ENCODE peak calls at places on chromosomes 1 and 21, in eight cellular contexts. W is HepG2, S is upper lobe of left lung, D is breast epithelium, H is H1, Q is sigmoid colon, K is prostate gland, G is transverse colon. L is an unnamed sample.

GRCh38 chr1:1399187-1399869 is at the start of gene CCNL2:
- DNase-seq in D (peak), H (peak), S (peak), W (peak), G (peak), K (peak), Q (peak), L (peak)

GRCh38 chr1:94983343-94983742 is 56.4 kb upstream of the CNN3 start:
- DNase-seq in H (no peak), S (no peak), Q (peak), K (no peak), D (no peak), W (no peak), G (peak), L (no peak)

GRCh38 chr1:236124965-236125364 is 17.4 kb upstream of the GPR137B start:
- DNase-seq in S (no peak), K (no peak), G (no peak), H (no peak), Q (no peak), D (no peak), W (peak), L (peak)

GRCh38 chr21:26100573-26100972 is 70.0 kb downstream of the APP start:
- DNase-seq in K (no peak), S (no peak), Q (no peak), H (no peak), D (no peak), G (no peak), W (no peak), L (no peak)

GRCh38 chr1:87030740-87031400 is 116.4 kb downstream of the HS2ST1 start:
- DNase-seq in G (no peak), Q (no peak), H (no peak), D (no peak), S (no peak), K (no peak), W (no peak), L (no peak)

GRCh38 chr1:167538657-167539056 is 14.9 kb downstream of the CREG1 start:
- DNase-seq in D (no peak), H (peak), Q (no peak), K (no peak), W (no peak), S (no peak), G (no peak), L (no peak)

GRCh38 chr21:31986035-31986856 is 113.4 kb downstream of the HUNK start:
- DNase-seq in H (no peak), W (no peak), D (no peak), S (no peak), K (no peak), Q (no peak), G (no peak), L (no peak)

GRCh38 chr1:234731371-234732085 is 121.5 kb upstream of the IRF2BP2 start:
- DNase-seq in K (no peak), D (no peak), H (no peak), Q (peak), W (peak), S (no peak), G (no peak), L (peak)

GRCh38 chr1:27595597-27595996 is 8.3 kb downstream of the AHDC1 start:
- DNase-seq in H (no peak), G (no peak), Q (no peak), W (no peak), K (no peak), S (no peak), D (no peak), L (no peak)

GRCh38 chr1:30042438-30043147 is 680.8 kb downstream of the MATN1 start:
- DNase-seq in Q (no peak), G (no peak), H (no peak), D (no peak), S (no peak), K (no peak), W (no peak), L (peak)

GRCh38 chr1:223230161-223230881 is 87.3 kb upstream of the TLR5 start:
- DNase-seq in K (no peak), W (no peak), S (no peak), H (no peak), D (no peak), G (no peak), Q (no peak), L (no peak)

GRCh38 chr1:207863893-207864535 is 46.9 kb downstream of the CD34 start:
- DNase-seq in H (no peak), D (no peak), G (peak), W (no peak), Q (no peak), K (no peak), S (no peak), L (peak)

GRCh38 chr1:191831572-191831971 is 326.7 kb upstream of the RGS18 start:
- DNase-seq in G (no peak), D (no peak), K (no peak), S (no peak), W (no peak), Q (no peak), H (no peak), L (no peak)

GRCh38 chr21:26421724-26422123 is 151.4 kb downstream of the CYYR1 start:
- DNase-seq in D (no peak), Q (no peak), G (no peak), K (no peak), H (no peak), W (no peak), S (no peak), L (no peak)

GRCh38 chr1:94274561-94274960 is 37.2 kb upstream of the ARHGAP29 start:
- DNase-seq in G (no peak), H (no peak), Q (no peak), K (no peak), S (no peak), D (no peak), W (no peak), L (no peak)

GRCh38 chr21:31236528-31236927 is 107.5 kb downstream of the TIAM1 start:
- DNase-seq in D (no peak), K (no peak), S (no peak), G (no peak), Q (no peak), H (no peak), W (no peak), L (no peak)

GRCh38 chr1:12057382-12057781 is 5.7 kb upstream of the TNFRSF8 start:
- DNase-seq in K (no peak), D (no peak), H (no peak), S (no peak), G (no peak), W (no peak), Q (no peak), L (no peak)

GRCh38 chr1:162562452-162562828 is 918 bp downstream of the UAP1 start:
- DNase-seq in H (no peak), Q (no peak), D (no peak), W (peak), G (peak), S (no peak), K (peak), L (no peak)

GRCh38 chr1:156886583-156887302 is 6.8 kb upstream of the PEAR1 start:
- DNase-seq in W (no peak), S (no peak), D (no peak), K (no peak), Q (no peak), H (no peak), G (no peak), L (no peak)

GRCh38 chr1:77762072-77762476 is 2.4 kb upstream of the USP33 start:
- DNase-seq in G (no peak), W (peak), S (no peak), Q (no peak), K (no peak), D (no peak), H (no peak), L (no peak)

GRCh38 chr1:94602312-94602711 is 60.8 kb upstream of the F3 start:
- DNase-seq in K (no peak), W (no peak), D (no peak), G (peak), S (no peak), H (no peak), Q (no peak), L (no peak)

GRCh38 chr1:13702425-13703127 is 2.6 kb downstream of the PRDM2 start:
- DNase-seq in S (no peak), H (no peak), D (no peak), K (no peak), Q (no peak), W (no peak), G (peak), L (peak)

GRCh38 chr1:165907256-165907857 is 79.9 kb downstream of the UCK2 start:
- DNase-seq in S (peak), H (no peak), K (no peak), D (no peak), Q (no peak), W (no peak), G (no peak), L (no peak)

GRCh38 chr1:2544093-2544874 is 11.9 kb upstream of the TNFRSF14 start:
- DNase-seq in H (no peak), G (no peak), Q (no peak), K (no peak), W (no peak), S (peak), D (no peak), L (no peak)

GRCh38 chr1:22677861-22678521 is 25.0 kb downstream of the C1QB start:
- DNase-seq in H (no peak), W (no peak), G (no peak), K (no peak), Q (no peak), D (no peak), S (peak), L (no peak)

GRCh38 chr1:211811126-211811525 is 19.4 kb downstream of the LPGAT1 start:
- DNase-seq in W (no peak), G (no peak), H (no peak), Q (no peak), K (no peak), S (no peak), D (no peak), L (no peak)

GRCh38 chr1:92663769-92664168 is 121.1 kb downstream of the EVI5 start:
- DNase-seq in W (no peak), Q (no peak), K (no peak), H (no peak), G (no peak), S (no peak), D (no peak), L (no peak)

GRCh38 chr1:41238311-41239094 is 3.6 kb downstream of the SCMH1 start:
- DNase-seq in Q (no peak), W (peak), D (no peak), G (no peak), H (no peak), S (no peak), K (no peak), L (no peak)

GRCh38 chr1:17188217-17188616 is 16.7 kb upstream of the PADI1 start:
- DNase-seq in H (no peak), G (no peak), W (no peak), Q (no peak), K (no peak), S (no peak), D (no peak), L (no peak)

GRCh38 chr1:205598841-205599666 is 32.8 kb downstream of the ELK4 start:
- DNase-seq in K (no peak), D (no peak), W (no peak), G (peak), H (no peak), S (no peak), Q (peak), L (no peak)

GRCh38 chr1:237255071-237255470 is 213.1 kb downstream of the RYR2 start:
- DNase-seq in G (no peak), K (no peak), D (no peak), H (no peak), W (no peak), S (no peak), Q (no peak), L (no peak)

GRCh38 chr1:38728176-38728908 is 131.2 kb downstream of the RRAGC start:
- DNase-seq in Q (peak), S (no peak), G (peak), H (no peak), W (no peak), K (no peak), D (no peak), L (no peak)

GRCh38 chr1:234684854-234685253 is 74.9 kb upstream of the IRF2BP2 start:
- DNase-seq in K (no peak), D (no peak), G (no peak), H (no peak), Q (no peak), S (no peak), W (no peak), L (no peak)

GRCh38 chr21:37914211-37914900 is 1.9 kb downstream of the KCNJ6 start:
- DNase-seq in H (no peak), K (no peak), W (no peak), S (peak), D (no peak), Q (no peak), G (no peak), L (no peak)

GRCh38 chr1:11729498-11730428 is 6.2 kb upstream of the AGTRAP start:
- DNase-seq in S (no peak), K (no peak), Q (no peak), W (peak), H (no peak), G (no peak), D (no peak), L (peak)

GRCh38 chr1:227225715-227226346 is 92.5 kb downstream of the CDC42BPA start:
- DNase-seq in D (no peak), K (no peak), S (no peak), Q (no peak), G (no peak), H (no peak), W (no peak), L (no peak)

DNA sequence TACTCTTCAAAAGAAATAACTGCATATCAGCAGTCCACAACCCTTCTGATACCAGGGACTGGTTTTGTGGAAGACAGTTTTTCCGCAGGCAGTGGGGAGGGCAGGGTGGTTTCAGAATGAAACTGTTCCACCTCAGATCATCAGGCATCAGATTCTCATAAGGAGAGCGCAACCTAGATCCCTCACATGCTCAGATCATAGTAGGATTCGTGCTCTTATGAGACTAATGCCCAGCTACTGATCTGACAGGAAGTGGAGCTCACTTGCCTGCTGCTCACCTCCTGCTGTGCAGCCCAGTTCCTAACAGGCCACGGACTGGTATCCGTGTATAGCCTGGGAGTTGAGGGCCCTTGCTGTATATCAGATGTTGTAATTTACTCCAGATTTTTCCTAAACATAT is 11.5 kb downstream of the RO60 start:
- DNase-seq in K (no peak), Q (no peak), H (no peak), D (no peak), G (no peak), S (no peak), W (no peak), L (no peak)
- TF ChIP-seq POLR2A in K (no peak), Q (no peak), H (no peak), D (no peak), G (no peak), S (no peak), W (no peak), L (no peak)

GRCh38 chr1:10213186-10213585 is 2.8 kb downstream of the KIF1B start:
- DNase-seq in S (no peak), G (no peak), K (no peak), W (no peak), Q (no peak), D (no peak), H (no peak), L (no peak)
- H3K4me3 ChIP-seq in S (no peak), G (no peak), K (no peak), W (no peak), Q (no peak), D (no peak), H (no peak), L (no peak)

DNA sequence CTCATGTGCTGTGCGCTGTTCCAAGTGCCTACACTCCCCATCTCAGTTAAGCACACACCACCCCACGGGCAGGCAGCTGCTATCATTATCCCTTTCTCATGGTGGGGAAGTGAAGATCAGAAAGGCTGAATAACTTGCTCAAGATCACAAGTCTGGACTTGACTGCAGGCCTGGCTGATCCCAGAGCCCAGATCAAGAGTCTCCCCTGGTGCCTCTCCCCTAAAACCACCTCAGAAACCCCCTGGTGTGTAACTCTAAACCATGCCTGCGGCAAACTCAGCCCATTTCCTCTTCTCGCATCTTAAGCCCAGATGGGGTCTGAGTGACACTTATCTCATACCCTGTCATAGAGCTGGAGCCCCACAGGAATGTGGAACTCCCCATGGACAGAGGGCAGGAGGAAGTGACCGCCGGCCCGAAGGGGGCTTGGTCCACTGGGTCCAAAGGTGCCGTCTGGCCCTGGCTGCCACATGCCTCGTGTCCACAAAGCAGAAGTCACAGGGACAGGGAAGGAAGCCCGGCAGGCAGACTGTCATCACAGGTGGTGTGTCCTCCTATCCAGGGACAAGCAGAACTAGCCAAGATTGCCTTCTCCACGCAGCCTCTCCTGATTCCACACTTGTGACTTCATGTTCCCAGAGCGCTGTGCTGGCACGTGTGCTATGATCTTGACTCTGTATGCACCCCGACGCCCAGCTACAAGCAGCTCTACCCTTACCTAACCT is 92.1 kb downstream of the SYF2 start:
- DNase-seq in K (no peak), H (no peak), W (peak), S (peak), D (no peak), G (no peak), Q (no peak), L (peak)
- TF ChIP-seq POLR2AphosphoS5 in K (no peak), H (no peak), W (no peak), S (no peak), D (no peak), G (no peak), Q (no peak), L (no peak)

GRCh38 chr1:9201421-9202239 is 32.9 kb upstream of the H6PD start:
- DNase-seq in K (no peak), S (no peak), G (peak), H (no peak), W (no peak), D (no peak), Q (peak), L (no peak)
- TF ChIP-seq POLR2A in K (no peak), S (no peak), G (no peak), H (no peak), W (no peak), D (no peak), Q (no peak), L (no peak)

L was measured in spleen.